ENCODE peak calls at places on chromosomes 1 and 21, in ten cellular contexts. N is SK-N-SH, X is H1, U is glutamatergic neuron, T is suprapubic skin, J is left ventricle myocardium inferior, E is upper lobe of right lung, S is right lobe of liver, G is GM23338, H is HCT116. P is an unnamed sample.

GRCh38 chr1:218304281-218305039 is 19.4 kb downstream of the RRP15 start:
- DNase-seq in N (peak), T (no peak), G (no peak), H (no peak), E (no peak), X (no peak), U (peak), S (no peak), J (peak), P (no peak)

GRCh38 chr1:2784854-2785630 is 16.5 kb downstream of the TTC34 start:
- DNase-seq in S (peak), E (no peak), N (peak), X (no peak), H (no peak), U (no peak), G (no peak), J (no peak), T (peak), P (no peak)

GRCh38 chr1:209150114-209150513 is 433.4 kb upstream of the CAMK1G start:
- DNase-seq in T (no peak), N (no peak), G (peak), H (no peak), U (no peak), J (no peak), X (no peak), S (no peak), E (no peak), P (peak)

GRCh38 chr21:33441489-33442477 is 38.0 kb downstream of the TMEM50B start:
- DNase-seq in H (no peak), N (no peak), X (no peak), S (no peak), E (no peak), J (peak), T (no peak), U (no peak), G (no peak), P (no peak)

GRCh38 chr1:216034506-216034905 is 388.7 kb downstream of the USH2A start:
- DNase-seq in S (no peak), N (no peak), J (no peak), T (no peak), G (peak), H (no peak), U (peak), E (no peak), X (peak), P (peak)

GRCh38 chr1:222829868-222830267 is 15.0 kb downstream of the DISP1 start:
- DNase-seq in U (no peak), G (no peak), H (no peak), S (no peak), E (no peak), T (no peak), X (no peak), N (no peak), J (no peak), P (no peak)

GRCh38 chr1:230236951-230237350 is 169.9 kb downstream of the GALNT2 start:
- DNase-seq in U (no peak), E (no peak), T (no peak), N (no peak), S (no peak), J (no peak), H (no peak), G (no peak), X (no peak), P (no peak)

GRCh38 chr1:165592945-165593823 is 37.9 kb upstream of the MGST3 start:
- DNase-seq in G (peak), J (peak), T (peak), S (no peak), H (peak), X (no peak), U (peak), E (no peak), N (peak), P (peak)

GRCh38 chr1:113199718-113200455 is 126.9 kb downstream of the LRIG2 start:
- DNase-seq in H (no peak), S (no peak), N (peak), T (no peak), G (peak), U (no peak), X (peak), J (no peak), E (no peak), P (no peak)

GRCh38 chr1:202589190-202589680 is 121.0 kb downstream of the SYT2 start:
- DNase-seq in E (no peak), J (peak), U (no peak), S (no peak), T (peak), N (peak), X (peak), H (peak), G (peak), P (peak)

GRCh38 chr1:208615356-208615755 is 371.2 kb upstream of the PLXNA2 start:
- DNase-seq in G (no peak), X (no peak), T (no peak), H (no peak), E (no peak), J (no peak), U (no peak), N (no peak), S (no peak), P (no peak)

GRCh38 chr1:2372551-2373490 is 18.5 kb downstream of the MORN1 start:
- DNase-seq in G (no peak), E (peak), J (peak), S (peak), H (no peak), U (no peak), T (no peak), X (no peak), N (no peak), P (no peak)

GRCh38 chr1:84480658-84481057 is 1.6 kb downstream of the RPF1 start:
- DNase-seq in G (no peak), J (no peak), H (no peak), S (no peak), N (no peak), E (no peak), X (no peak), U (no peak), T (no peak), P (no peak)

GRCh38 chr1:205434738-205435137 is 12.9 kb upstream of the LEMD1 start:
- DNase-seq in H (no peak), S (no peak), X (no peak), N (no peak), E (no peak), J (no peak), G (no peak), T (peak), U (no peak), P (no peak)

GRCh38 chr1:9263984-9264929 is 28.4 kb upstream of the SPSB1 start:
- DNase-seq in T (no peak), J (no peak), X (no peak), S (no peak), G (no peak), N (no peak), U (no peak), E (no peak), H (no peak), P (no peak)

DNA sequence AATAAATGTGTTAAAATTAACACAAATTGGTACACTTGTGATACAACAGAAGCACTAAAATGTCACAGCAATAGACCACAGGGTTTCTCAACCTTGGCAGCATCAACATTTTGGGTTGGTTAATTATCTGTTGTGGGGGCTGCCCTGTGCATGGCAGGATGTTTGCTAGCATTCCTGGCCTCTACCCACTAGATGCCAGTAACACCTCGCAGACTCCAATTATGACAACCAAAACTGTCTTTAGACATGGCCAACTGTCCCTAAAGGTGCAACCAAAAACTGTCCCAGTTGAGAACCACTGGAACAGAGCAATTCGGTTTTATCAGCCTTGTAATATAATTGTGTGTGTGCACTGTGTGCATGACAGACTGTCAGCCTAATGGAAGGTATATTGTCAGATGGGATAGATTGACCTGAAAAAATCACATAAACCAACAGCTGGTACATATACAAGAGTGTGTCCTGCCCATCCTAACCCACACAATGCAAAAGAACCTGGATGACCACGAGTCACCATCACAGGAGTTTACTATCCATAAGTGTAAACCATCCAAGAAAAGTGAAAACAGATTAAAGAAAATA is 13.5 kb upstream of the ERG start:
- DNase-seq in N (no peak), E (no peak), X (no peak), T (no peak), J (no peak), U (no peak), H (no peak), G (no peak), S (no peak), P (no peak)
- TF ChIP-seq CTCF in N (no peak), E (no peak), X (peak), T (no peak), J (no peak), U (no peak), H (peak), G (no peak), S (no peak), P (no peak)

GRCh38 chr1:31382379-31382989 is 9.6 kb upstream of the FABP3 start:
- DNase-seq in J (peak), E (no peak), H (no peak), S (no peak), N (peak), U (no peak), X (no peak), G (no peak), T (no peak), P (no peak)

GRCh38 chr1:31387612-31388011 is 14.7 kb upstream of the FABP3 start:
- DNase-seq in N (no peak), J (no peak), T (no peak), G (no peak), E (no peak), H (no peak), X (no peak), S (no peak), U (no peak), P (no peak)

GRCh38 chr1:31381394-31382287 is 8.8 kb upstream of the FABP3 start:
- DNase-seq in T (no peak), N (no peak), U (no peak), X (no peak), G (no peak), J (peak), S (no peak), E (no peak), H (no peak), P (no peak)

GRCh38 chr1:31380181-31380580 is 7.3 kb upstream of the FABP3 start:
- DNase-seq in S (no peak), J (no peak), X (no peak), T (no peak), E (no peak), N (no peak), U (no peak), H (no peak), G (no peak), P (no peak)

DNA sequence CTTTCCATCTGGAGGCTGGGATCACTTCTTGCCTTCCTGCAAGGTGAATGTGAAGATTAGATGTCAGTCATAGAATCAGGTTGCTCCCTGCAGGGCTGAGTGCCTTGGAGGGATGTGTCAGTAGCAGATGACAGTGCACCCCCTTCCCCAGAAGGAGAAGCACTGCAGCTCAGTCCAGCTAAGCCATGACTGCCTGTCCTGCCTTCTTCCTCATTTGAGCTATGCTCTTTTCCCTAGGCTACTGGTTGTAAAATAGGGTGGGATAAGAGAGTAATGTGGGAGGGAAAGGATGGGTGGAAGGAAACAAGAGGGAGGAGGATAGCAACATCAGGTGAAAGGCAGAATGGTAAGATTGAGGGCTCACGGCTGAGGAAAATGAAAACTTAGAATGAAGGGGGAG is 11.1 kb upstream of the FABP3 start:
- DNase-seq in E (no peak), N (no peak), T (no peak), X (no peak), G (no peak), U (no peak), H (no peak), J (no peak), S (no peak), P (no peak)
- TF ChIP-seq CTCF in E (no peak), N (no peak), T (no peak), X (no peak), G (no peak), U (no peak), H (no peak), J (no peak), S (no peak), P (no peak)

GRCh38 chr1:24155011-24155782 is 12.3 kb upstream of the IL22RA1 start:
- DNase-seq in H (peak), J (no peak), T (no peak), U (no peak), G (peak), S (peak), N (peak), X (no peak), E (no peak), P (peak)
- TF ChIP-seq CTCF in H (peak), J (no peak), T (no peak), U (peak), G (peak), S (no peak), N (peak), X (peak), E (peak), P (peak)

GRCh38 chr1:32014199-32014936 is 700 bp downstream of the KHDRBS1 start:
- DNase-seq in X (no peak), G (peak), S (peak), U (peak), J (peak), H (no peak), N (peak), E (peak), T (peak), P (peak)
- TF ChIP-seq CTCF in X (no peak), G (no peak), S (no peak), U (no peak), J (no peak), H (no peak), N (no peak), E (no peak), T (no peak), P (no peak)

DNA sequence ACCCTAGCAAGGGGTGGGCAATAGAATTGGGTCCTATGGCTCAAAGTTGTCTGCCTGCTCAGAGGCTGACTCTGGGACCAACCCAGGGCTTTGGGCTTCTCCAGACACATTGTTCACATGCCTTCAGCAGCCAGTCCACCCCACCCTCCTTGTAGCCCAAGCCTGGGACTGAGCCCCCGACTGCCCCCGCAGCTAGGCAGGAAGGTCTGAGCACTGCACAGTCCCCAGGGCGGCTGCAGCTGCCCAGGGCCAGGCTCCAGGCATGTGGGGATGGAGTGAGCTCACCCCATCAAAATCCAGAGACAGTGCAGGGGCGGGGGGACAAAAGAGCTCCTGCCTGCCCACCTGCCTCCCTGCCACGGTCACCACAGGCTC is 35.6 kb downstream of the HSPG2 start:
- DNase-seq in E (no peak), T (no peak), G (no peak), S (no peak), J (peak), U (no peak), X (no peak), N (no peak), H (no peak), P (no peak)
- TF ChIP-seq CTCF in E (no peak), T (no peak), G (no peak), S (no peak), J (peak), U (no peak), X (no peak), N (no peak), H (no peak), P (no peak)

DNA sequence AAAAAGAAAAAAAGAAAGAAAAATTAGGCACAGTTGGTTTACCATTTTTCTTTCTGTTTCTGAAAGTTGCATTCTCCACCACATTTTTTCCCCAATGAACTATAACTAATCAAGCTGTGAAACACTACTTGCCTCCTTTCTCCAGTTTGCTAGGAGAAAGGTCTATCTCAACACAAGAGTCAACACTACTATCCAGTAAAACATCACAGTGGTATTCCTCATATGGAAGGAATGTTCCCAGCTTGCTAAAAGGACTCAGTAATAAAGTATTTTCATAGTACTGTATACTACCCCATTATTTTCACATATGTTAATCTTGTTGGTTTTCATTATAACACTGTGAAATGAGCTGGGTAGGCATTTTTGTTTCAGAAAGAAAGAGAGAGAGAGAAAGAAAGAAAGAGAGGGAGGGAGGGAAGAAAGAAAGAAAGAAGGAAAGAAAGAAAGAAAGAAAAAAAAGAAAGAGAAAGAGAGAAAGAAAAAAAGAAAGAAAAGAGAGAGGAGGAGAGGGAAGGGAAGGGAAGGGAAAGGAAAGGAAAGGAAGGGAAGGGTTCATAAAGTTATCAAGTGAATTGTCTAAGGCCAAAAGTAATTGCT is 7.9 kb downstream of the PTGER3 start:
- DNase-seq in U (no peak), N (no peak), J (no peak), E (no peak), S (no peak), G (no peak), T (no peak), X (no peak), H (no peak), P (no peak)
- TF ChIP-seq CTCF in U (no peak), N (no peak), J (no peak), E (no peak), S (no peak), G (no peak), T (no peak), X (no peak), H (no peak), P (no peak)

GRCh38 chr1:8025061-8025670 is 943 bp downstream of the ERRFI1 start:
- DNase-seq in X (no peak), T (no peak), U (no peak), N (no peak), G (no peak), H (no peak), E (no peak), S (no peak), J (no peak), P (no peak)
- TF ChIP-seq CTCF in X (no peak), T (no peak), U (no peak), N (no peak), G (no peak), H (no peak), E (no peak), S (no peak), J (no peak), P (no peak)

DNA sequence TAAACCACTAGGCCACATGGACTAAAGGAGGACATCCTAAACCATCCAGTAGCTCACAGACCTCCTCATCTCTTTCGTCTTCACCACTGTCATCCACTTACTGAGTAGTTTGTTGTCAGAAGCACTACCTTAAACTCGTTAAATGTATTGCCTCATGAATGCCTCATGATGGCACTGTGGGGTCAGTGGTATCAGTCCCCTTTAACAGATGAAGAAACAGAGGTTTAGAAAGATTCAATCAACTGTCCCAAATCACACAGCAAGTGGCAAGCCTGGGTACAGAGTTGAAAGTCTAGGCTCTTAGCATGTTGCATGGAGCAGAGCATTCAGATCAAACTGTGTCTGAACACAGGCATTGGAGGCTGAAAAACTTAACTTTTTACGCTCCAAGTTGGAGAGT is 183.6 kb upstream of the KIAA0040 start:
- DNase-seq in N (peak), T (no peak), E (no peak), H (peak), S (no peak), J (no peak), X (no peak), G (peak), U (no peak), P (no peak)
- TF ChIP-seq CTCF in N (no peak), T (no peak), E (peak), H (peak), S (no peak), J (peak), X (peak), G (peak), U (no peak), P (no peak)

DNA sequence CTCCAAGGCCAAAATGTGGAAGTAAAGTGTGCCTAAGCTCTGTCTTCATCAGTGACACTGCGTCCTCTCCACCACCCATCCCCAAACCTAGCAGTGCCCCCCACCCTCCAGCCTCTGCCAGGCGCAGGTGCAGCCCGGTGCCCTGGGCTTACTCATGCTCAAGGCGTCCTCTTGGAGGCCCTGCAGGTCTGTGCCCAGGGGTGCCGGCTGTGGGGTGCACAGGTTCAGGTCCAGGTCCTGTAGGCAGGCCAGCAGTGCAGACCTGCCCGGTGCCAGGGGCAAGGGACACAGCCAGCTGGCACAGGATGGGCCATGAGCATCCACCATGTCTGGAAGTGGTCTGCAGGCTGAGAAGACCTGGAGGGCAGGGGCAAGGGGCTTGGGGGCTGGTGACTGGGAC is 5.1 kb downstream of the ZNF683 start:
- DNase-seq in T (no peak), S (no peak), G (no peak), J (no peak), E (no peak), U (no peak), X (no peak), N (peak), H (no peak), P (no peak)
- TF ChIP-seq CTCF in T (no peak), S (no peak), G (no peak), J (no peak), E (no peak), U (no peak), X (no peak), N (no peak), H (no peak), P (no peak)

GRCh38 chr1:87331319-87332269 is 2.9 kb downstream of the LMO4 start:
- DNase-seq in G (peak), U (peak), H (peak), N (peak), J (peak), S (peak), X (peak), T (peak), E (peak), P (peak)
- TF ChIP-seq CTCF in G (no peak), U (no peak), H (peak), N (peak), J (peak), S (no peak), X (peak), T (no peak), E (no peak), P (no peak)